ENCODE peak calls at places on chromosomes 2 and 18, in nine cellular contexts. One of them, this sample, is unnamed.

GRCh38 chr2:43905388-43905803 is 66.6 kb downstream of the ABCG8 start:
- DNase-seq in substantia nigra: no peak
- DNase-seq in GM03348: no peak
- DNase-seq in cardiac muscle cell: no peak
- DNase-seq in HuH-7.5: no peak
- DNase-seq in uterus: no peak
- DNase-seq in myocyte: no peak
- DNase-seq in stimulated activated CD4-positive, alpha-beta T cell treated with anti-CD3 and anti-CD28 coated beads, TNF-alpha, amount 100 ng/mL, for 1 hour: no peak
- DNase-seq in NCI-H748 treated with DMSO at 0.1 percent for 48 hours: no peak
- DNase-seq in this sample: no peak

GRCh38 chr18:24446953-24447537 is 13.4 kb upstream of the HRH4 start:
- DNase-seq in substantia nigra: no peak
- DNase-seq in GM03348: no peak
- DNase-seq in cardiac muscle cell: no peak
- DNase-seq in HuH-7.5: no peak
- DNase-seq in uterus: no peak
- DNase-seq in myocyte: no peak
- DNase-seq in stimulated activated CD4-positive, alpha-beta T cell treated with anti-CD3 and anti-CD28 coated beads, TNF-alpha, amount 100 ng/mL, for 1 hour: no peak
- DNase-seq in NCI-H748 treated with DMSO at 0.1 percent for 48 hours: no peak
- DNase-seq in this sample: no peak

GRCh38 chr18:23453657-23454011 is 547 bp downstream of the RIOK3 start:
- DNase-seq in substantia nigra: no peak
- DNase-seq in GM03348: peak; percentile 38
- DNase-seq in cardiac muscle cell: no peak
- DNase-seq in HuH-7.5: no peak
- DNase-seq in uterus: no peak
- DNase-seq in myocyte: peak; percentile 39
- DNase-seq in stimulated activated CD4-positive, alpha-beta T cell treated with anti-CD3 and anti-CD28 coated beads, TNF-alpha, amount 100 ng/mL, for 1 hour: no peak
- DNase-seq in NCI-H748 treated with DMSO at 0.1 percent for 48 hours: no peak
- DNase-seq in this sample: no peak

GRCh38 chr2:214005337-214005736 is 405.5 kb upstream of the VWC2L start:
- DNase-seq in substantia nigra: no peak
- DNase-seq in GM03348: no peak
- DNase-seq in cardiac muscle cell: no peak
- DNase-seq in HuH-7.5: no peak
- DNase-seq in uterus: no peak
- DNase-seq in myocyte: peak; percentile 13
- DNase-seq in stimulated activated CD4-positive, alpha-beta T cell treated with anti-CD3 and anti-CD28 coated beads, TNF-alpha, amount 100 ng/mL, for 1 hour: no peak
- DNase-seq in NCI-H748 treated with DMSO at 0.1 percent for 48 hours: no peak
- DNase-seq in this sample: no peak

GRCh38 chr2:64394174-64394573 is 59.8 kb upstream of the LGALSL start:
- DNase-seq in substantia nigra: no peak
- DNase-seq in GM03348: no peak
- DNase-seq in cardiac muscle cell: no peak
- DNase-seq in HuH-7.5: no peak
- DNase-seq in uterus: no peak
- DNase-seq in myocyte: no peak
- DNase-seq in stimulated activated CD4-positive, alpha-beta T cell treated with anti-CD3 and anti-CD28 coated beads, TNF-alpha, amount 100 ng/mL, for 1 hour: no peak
- DNase-seq in NCI-H748 treated with DMSO at 0.1 percent for 48 hours: no peak
- DNase-seq in this sample: no peak

GRCh38 chr2:84212611-84213314 is 246.3 kb downstream of the SUCLG1 start:
- DNase-seq in substantia nigra: no peak
- DNase-seq in GM03348: no peak
- DNase-seq in cardiac muscle cell: no peak
- DNase-seq in HuH-7.5: no peak
- DNase-seq in uterus: no peak
- DNase-seq in myocyte: no peak
- DNase-seq in stimulated activated CD4-positive, alpha-beta T cell treated with anti-CD3 and anti-CD28 coated beads, TNF-alpha, amount 100 ng/mL, for 1 hour: no peak
- DNase-seq in NCI-H748 treated with DMSO at 0.1 percent for 48 hours: no peak
- DNase-seq in this sample: no peak

GRCh38 chr2:235171511-235172130 is 219.8 kb downstream of the SH3BP4 start:
- DNase-seq in substantia nigra: no peak
- DNase-seq in GM03348: peak; percentile 73
- DNase-seq in cardiac muscle cell: no peak
- DNase-seq in HuH-7.5: no peak
- DNase-seq in uterus: no peak
- DNase-seq in myocyte: peak; percentile 64
- DNase-seq in stimulated activated CD4-positive, alpha-beta T cell treated with anti-CD3 and anti-CD28 coated beads, TNF-alpha, amount 100 ng/mL, for 1 hour: no peak
- DNase-seq in NCI-H748 treated with DMSO at 0.1 percent for 48 hours: no peak
- DNase-seq in this sample: no peak

GRCh38 chr2:58976374-58977055 is 735.4 kb upstream of the FANCL start:
- DNase-seq in substantia nigra: no peak
- DNase-seq in GM03348: no peak
- DNase-seq in cardiac muscle cell: no peak
- DNase-seq in HuH-7.5: no peak
- DNase-seq in uterus: no peak
- DNase-seq in myocyte: no peak
- DNase-seq in stimulated activated CD4-positive, alpha-beta T cell treated with anti-CD3 and anti-CD28 coated beads, TNF-alpha, amount 100 ng/mL, for 1 hour: no peak
- DNase-seq in NCI-H748 treated with DMSO at 0.1 percent for 48 hours: peak; percentile 31
- DNase-seq in this sample: no peak

GRCh38 chr2:238450440-238450861 is 23.7 kb downstream of the ASB1 start:
- DNase-seq in substantia nigra: no peak
- DNase-seq in GM03348: no peak
- DNase-seq in cardiac muscle cell: no peak
- DNase-seq in HuH-7.5: no peak
- DNase-seq in uterus: no peak
- DNase-seq in myocyte: no peak
- DNase-seq in stimulated activated CD4-positive, alpha-beta T cell treated with anti-CD3 and anti-CD28 coated beads, TNF-alpha, amount 100 ng/mL, for 1 hour: no peak
- DNase-seq in NCI-H748 treated with DMSO at 0.1 percent for 48 hours: no peak
- DNase-seq in this sample: no peak

GRCh38 chr2:219679041-219679440 is 51.6 kb downstream of the SLC4A3 start:
- DNase-seq in substantia nigra: no peak
- DNase-seq in GM03348: no peak
- DNase-seq in cardiac muscle cell: no peak
- DNase-seq in HuH-7.5: no peak
- DNase-seq in uterus: no peak
- DNase-seq in myocyte: no peak
- DNase-seq in stimulated activated CD4-positive, alpha-beta T cell treated with anti-CD3 and anti-CD28 coated beads, TNF-alpha, amount 100 ng/mL, for 1 hour: no peak
- DNase-seq in NCI-H748 treated with DMSO at 0.1 percent for 48 hours: no peak
- DNase-seq in this sample: no peak

GRCh38 chr2:72572501-72572900 is 253.3 kb downstream of the EXOC6B start:
- DNase-seq in substantia nigra: no peak
- DNase-seq in GM03348: peak; percentile 20
- DNase-seq in cardiac muscle cell: no peak
- DNase-seq in HuH-7.5: no peak
- DNase-seq in uterus: no peak
- DNase-seq in myocyte: no peak
- DNase-seq in stimulated activated CD4-positive, alpha-beta T cell treated with anti-CD3 and anti-CD28 coated beads, TNF-alpha, amount 100 ng/mL, for 1 hour: no peak
- DNase-seq in NCI-H748 treated with DMSO at 0.1 percent for 48 hours: no peak
- DNase-seq in this sample: no peak

GRCh38 chr2:30679416-30680088 is 127.7 kb downstream of the CAPN13 start:
- DNase-seq in substantia nigra: peak; percentile 43
- DNase-seq in GM03348: no peak
- DNase-seq in cardiac muscle cell: no peak
- DNase-seq in HuH-7.5: no peak
- DNase-seq in uterus: no peak
- DNase-seq in myocyte: no peak
- DNase-seq in stimulated activated CD4-positive, alpha-beta T cell treated with anti-CD3 and anti-CD28 coated beads, TNF-alpha, amount 100 ng/mL, for 1 hour: no peak
- DNase-seq in NCI-H748 treated with DMSO at 0.1 percent for 48 hours: peak; percentile 58
- DNase-seq in this sample: peak; percentile 82

GRCh38 chr2:66440692-66441091 is 5.8 kb downstream of the MEIS1 start:
- DNase-seq in substantia nigra: no peak
- DNase-seq in GM03348: peak; percentile 33
- DNase-seq in cardiac muscle cell: peak; percentile 80
- DNase-seq in HuH-7.5: no peak
- DNase-seq in uterus: peak; percentile 54
- DNase-seq in myocyte: no peak
- DNase-seq in stimulated activated CD4-positive, alpha-beta T cell treated with anti-CD3 and anti-CD28 coated beads, TNF-alpha, amount 100 ng/mL, for 1 hour: no peak
- DNase-seq in NCI-H748 treated with DMSO at 0.1 percent for 48 hours: no peak
- DNase-seq in this sample: no peak

GRCh38 chr2:211085056-211085680 is 528.8 kb downstream of the CPS1 start:
- DNase-seq in substantia nigra: no peak
- DNase-seq in GM03348: peak; percentile 36
- DNase-seq in cardiac muscle cell: peak; percentile 42
- DNase-seq in HuH-7.5: peak; percentile 12
- DNase-seq in uterus: no peak
- DNase-seq in myocyte: peak; percentile 61
- DNase-seq in stimulated activated CD4-positive, alpha-beta T cell treated with anti-CD3 and anti-CD28 coated beads, TNF-alpha, amount 100 ng/mL, for 1 hour: no peak
- DNase-seq in NCI-H748 treated with DMSO at 0.1 percent for 48 hours: peak; percentile 71
- DNase-seq in this sample: no peak

GRCh38 chr18:52322307-52322706 is 17.7 kb upstream of the DCC start:
- DNase-seq in substantia nigra: no peak
- DNase-seq in GM03348: no peak
- DNase-seq in cardiac muscle cell: no peak
- DNase-seq in HuH-7.5: no peak
- DNase-seq in uterus: no peak
- DNase-seq in myocyte: no peak
- DNase-seq in stimulated activated CD4-positive, alpha-beta T cell treated with anti-CD3 and anti-CD28 coated beads, TNF-alpha, amount 100 ng/mL, for 1 hour: no peak
- DNase-seq in NCI-H748 treated with DMSO at 0.1 percent for 48 hours: no peak
- DNase-seq in this sample: no peak

GRCh38 chr2:12918841-12919445 is 202.2 kb downstream of the TRIB2 start:
- DNase-seq in substantia nigra: no peak
- DNase-seq in GM03348: peak; percentile 73
- DNase-seq in cardiac muscle cell: peak; percentile 13
- DNase-seq in HuH-7.5: no peak
- DNase-seq in uterus: peak; percentile 81
- DNase-seq in myocyte: peak; percentile 54
- DNase-seq in stimulated activated CD4-positive, alpha-beta T cell treated with anti-CD3 and anti-CD28 coated beads, TNF-alpha, amount 100 ng/mL, for 1 hour: no peak
- DNase-seq in NCI-H748 treated with DMSO at 0.1 percent for 48 hours: no peak
- DNase-seq in this sample: no peak

GRCh38 chr2:172427990-172428840 is 829 bp downstream of the ITGA6 start:
- DNase-seq in substantia nigra: no peak
- DNase-seq in GM03348: peak; percentile 78
- DNase-seq in cardiac muscle cell: peak; percentile 59
- DNase-seq in HuH-7.5: peak; percentile 55
- DNase-seq in uterus: peak; percentile 19
- DNase-seq in myocyte: peak; percentile 89
- DNase-seq in stimulated activated CD4-positive, alpha-beta T cell treated with anti-CD3 and anti-CD28 coated beads, TNF-alpha, amount 100 ng/mL, for 1 hour: peak; percentile 40
- DNase-seq in NCI-H748 treated with DMSO at 0.1 percent for 48 hours: peak; percentile 63
- DNase-seq in this sample: no peak

GRCh38 chr18:22899421-22899820 is 33.7 kb upstream of the RBBP8 start:
- DNase-seq in substantia nigra: no peak
- DNase-seq in GM03348: no peak
- DNase-seq in cardiac muscle cell: no peak
- DNase-seq in HuH-7.5: no peak
- DNase-seq in uterus: no peak
- DNase-seq in myocyte: no peak
- DNase-seq in stimulated activated CD4-positive, alpha-beta T cell treated with anti-CD3 and anti-CD28 coated beads, TNF-alpha, amount 100 ng/mL, for 1 hour: no peak
- DNase-seq in NCI-H748 treated with DMSO at 0.1 percent for 48 hours: no peak
- DNase-seq in this sample: no peak

GRCh38 chr2:176093145-176093888 is 796 bp downstream of the HOXD13 start:
- DNase-seq in substantia nigra: no peak
- DNase-seq in GM03348: no peak
- DNase-seq in cardiac muscle cell: no peak
- DNase-seq in HuH-7.5: no peak
- DNase-seq in uterus: no peak
- DNase-seq in myocyte: peak; percentile 34
- DNase-seq in stimulated activated CD4-positive, alpha-beta T cell treated with anti-CD3 and anti-CD28 coated beads, TNF-alpha, amount 100 ng/mL, for 1 hour: no peak
- DNase-seq in NCI-H748 treated with DMSO at 0.1 percent for 48 hours: no peak
- DNase-seq in this sample: no peak

This sample was measured in occipital lobe.